ENCODE peak calls at places on chromosomes 2 and 18, in six cellular contexts. I is activated naive CD4-positive, alpha-beta T cell treated with anti-CD3 and anti-CD28 coated beads, Interleukin-2, amount 50 U/mL, for 16 hours; D is fibroblast of the aortic adventitia; H is C1 segment of cervical spinal cord; O is ELF-1; V is activated CD4-positive, alpha-beta T cell treated with anti-CD3 and anti-CD28 coated beads, Interleukin-2, amount 10 ng/mL, durations not matched to agents 7 days and 5 days. Y is an unnamed sample.

GRCh38 chr2:97644023-97644717 is 1.7 kb upstream of the COX5B start:
- DNase-seq in I (no peak), D (no peak), H (no peak), O (no peak), V (no peak), Y (no peak)

GRCh38 chr18:33470229-33470628 is 29.7 kb upstream of the CCDC178 start:
- DNase-seq in I (no peak), D (no peak), H (no peak), O (no peak), V (no peak), Y (no peak)

GRCh38 chr18:56890632-56891031 is 239.5 kb downstream of the WDR7 start:
- DNase-seq in I (no peak), D (peak; percentile 88), H (no peak), O (no peak), V (no peak), Y (no peak)

GRCh38 chr18:28178720-28179119 is 1.8 kb upstream of the CDH2 start:
- DNase-seq in I (no peak), D (peak; percentile 57), H (no peak), O (no peak), V (no peak), Y (peak; percentile 25)

GRCh38 chr2:120470717-120471060 is 124.8 kb downstream of the INHBB start:
- DNase-seq in I (no peak), D (no peak), H (no peak), O (no peak), V (no peak), Y (no peak)

GRCh38 chr2:177887722-177888121 is 184.9 kb downstream of the PDE11A start:
- DNase-seq in I (no peak), D (no peak), H (no peak), O (no peak), V (no peak), Y (no peak)

GRCh38 chr2:72116081-72116533 is 31.6 kb downstream of the CYP26B1 start:
- DNase-seq in I (no peak), D (no peak), H (no peak), O (peak; percentile 76), V (no peak), Y (peak; percentile 82)

GRCh38 chr2:61017556-61018318 is at the start of the genes PEX13 and PUS10:
- DNase-seq in I (peak; percentile 73), D (no peak), H (peak; percentile 96), O (peak; percentile 86), V (peak; percentile 75), Y (peak; percentile 82)

GRCh38 chr2:171316220-171316619 is 117.6 kb downstream of the METTL8 start:
- DNase-seq in I (no peak), D (no peak), H (no peak), O (peak; percentile 14), V (no peak), Y (peak; percentile 28)

GRCh38 chr2:156903335-156903734 is 354.2 kb upstream of the GALNT5 start:
- DNase-seq in I (no peak), D (no peak), H (no peak), O (no peak), V (no peak), Y (no peak)

GRCh38 chr18:3262234-3263171 is 570 bp downstream of the MYL12B start:
- DNase-seq in I (peak; percentile 37), D (peak; percentile 50), H (no peak), O (no peak), V (peak; percentile 46), Y (no peak)

GRCh38 chr18:23958036-23958435 is 56.5 kb upstream of the TTC39C start:
- DNase-seq in I (no peak), D (peak; percentile 82), H (peak; percentile 50), O (no peak), V (no peak), Y (no peak)

GRCh38 chr2:21633531-21634310 is 510.0 kb downstream of the TDRD15 start:
- DNase-seq in I (no peak), D (no peak), H (no peak), O (peak; percentile 69), V (no peak), Y (no peak)

GRCh38 chr2:101770672-101771071 is 73.2 kb downstream of the MAP4K4 start:
- DNase-seq in I (no peak), D (peak; percentile 48), H (no peak), O (no peak), V (no peak), Y (no peak)

GRCh38 chr18:40939636-40940035 is 1015.4 kb upstream of the PIK3C3 start:
- DNase-seq in I (no peak), D (no peak), H (no peak), O (no peak), V (no peak), Y (peak; percentile 17)

GRCh38 chr2:238092486-238093035 is 7.6 kb upstream of the ESPNL start:
- DNase-seq in I (no peak), D (no peak), H (no peak), O (no peak), V (no peak), Y (peak; percentile 49)

GRCh38 chr18:12841070-12841469 is 43.0 kb downstream of the PTPN2 start:
- DNase-seq in I (no peak), D (no peak), H (no peak), O (no peak), V (no peak), Y (peak; percentile 28)

GRCh38 chr2:85273732-85274731 is 53.8 kb downstream of the TGOLN2 start:
- DNase-seq in I (no peak), D (peak; percentile 78), H (no peak), O (no peak), V (no peak), Y (peak; percentile 41)

GRCh38 chr2:10534514-10535250 is 86.6 kb upstream of the ODC1 start:
- DNase-seq in I (no peak), D (no peak), H (no peak), O (peak; percentile 33), V (no peak), Y (peak; percentile 30)

GRCh38 chr2:200423552-200423951 is 86.3 kb downstream of the KCTD18 start:
- DNase-seq in I (no peak), D (no peak), H (no peak), O (no peak), V (no peak), Y (no peak)

GRCh38 chr2:24908316-24908937 is 11.6 kb downstream of the ADCY3 start:
- DNase-seq in I (no peak), D (no peak), H (no peak), O (no peak), V (no peak), Y (no peak)

GRCh38 chr18:78242307-78242643 is 737.3 kb upstream of the SALL3 start:
- DNase-seq in I (no peak), D (no peak), H (no peak), O (no peak), V (no peak), Y (no peak)

GRCh38 chr2:29182920-29183319 is 67.7 kb downstream of the CLIP4 start:
- DNase-seq in I (no peak), D (no peak), H (no peak), O (no peak), V (no peak), Y (no peak)

GRCh38 chr2:47660167-47660566 is 122.8 kb upstream of the MSH6 start:
- DNase-seq in I (no peak), D (no peak), H (no peak), O (no peak), V (no peak), Y (no peak)

GRCh38 chr18:27363918-27364317 is 178.8 kb upstream of the CHST9 start:
- DNase-seq in I (no peak), D (peak; percentile 8), H (no peak), O (no peak), V (no peak), Y (peak; percentile 17)

GRCh38 chr2:28639836-28640235 is 111.8 kb upstream of the PPP1CB start:
- DNase-seq in I (no peak), D (no peak), H (no peak), O (peak; percentile 47), V (no peak), Y (no peak)

GRCh38 chr2:191500566-191501389 is 177.2 kb upstream of the NABP1 start:
- DNase-seq in I (no peak), D (no peak), H (no peak), O (peak; percentile 67), V (no peak), Y (no peak)

GRCh38 chr2:226063704-226064390 is 664.3 kb downstream of the NYAP2 start:
- DNase-seq in I (no peak), D (peak; percentile 65), H (no peak), O (peak; percentile 3), V (no peak), Y (no peak)

GRCh38 chr2:72138011-72138881 is 9.4 kb downstream of the CYP26B1 start:
- DNase-seq in I (no peak), D (no peak), H (no peak), O (peak; percentile 54), V (no peak), Y (peak; percentile 65)

GRCh38 chr2:100880730-100881129 is 60.8 kb downstream of the NPAS2 start:
- DNase-seq in I (no peak), D (no peak), H (no peak), O (no peak), V (no peak), Y (no peak)

GRCh38 chr2:209663666-209664065 is 108.0 kb upstream of the UNC80 start:
- DNase-seq in I (no peak), D (no peak), H (no peak), O (no peak), V (no peak), Y (no peak)

GRCh38 chr2:144170172-144170571 is 349.7 kb downstream of the ZEB2 start:
- DNase-seq in I (no peak), D (no peak), H (no peak), O (no peak), V (no peak), Y (no peak)

GRCh38 chr2:44974064-44974715 is 32.7 kb downstream of the SIX3 start:
- DNase-seq in I (no peak), D (peak; percentile 70), H (no peak), O (peak; percentile 71), V (no peak), Y (peak; percentile 86)

GRCh38 chr2:200352631-200353030 is 46.1 kb downstream of the SPATS2L start:
- DNase-seq in I (no peak), D (peak; percentile 84), H (no peak), O (peak; percentile 37), V (no peak), Y (no peak)

GRCh38 chr2:237456200-237456731 is 30.8 kb upstream of the MLPH start:
- DNase-seq in I (no peak), D (peak; percentile 72), H (no peak), O (no peak), V (no peak), Y (no peak)

GRCh38 chr2:39920318-39920775 is 141.3 kb upstream of the THUMPD2 start:
- DNase-seq in I (no peak), D (no peak), H (no peak), O (peak; percentile 84), V (peak; percentile 42), Y (no peak)

GRCh38 chr2:233081232-233081730 is 21.1 kb downstream of the INPP5D start:
- DNase-seq in I (peak; percentile 66), D (no peak), H (no peak), O (no peak), V (peak; percentile 70), Y (no peak)

GRCh38 chr2:112843836-112844235 is 7.3 kb upstream of the IL1B start:
- DNase-seq in I (no peak), D (no peak), H (no peak), O (no peak), V (no peak), Y (no peak)

Y was measured in H7.